ENCODE peak calls at places on chromosomes 12 and 14, in ten cellular contexts. One of them, this sample, is unnamed.

GRCh38 chr12:133203344-133204263 is 22.3 kb downstream of the ZNF268 start:
- DNase-seq in PC-9: no peak
- DNase-seq in neuronal stem cell: no peak
- DNase-seq in GM23338: peak
- DNase-seq in PC-3: no peak
- DNase-seq in H9: no peak
- DNase-seq in A549: no peak
- DNase-seq in Karpas-422: no peak
- DNase-seq in fibroblast of lung: peak
- DNase-seq in IMR-90: peak
- DNase-seq in this sample: peak

GRCh38 chr12:47649381-47649780 is 56.4 kb downstream of the RPAP3 start:
- DNase-seq in neuronal stem cell: no peak
- DNase-seq in PC-9: no peak
- DNase-seq in H9: no peak
- DNase-seq in GM23338: no peak
- DNase-seq in A549: no peak
- DNase-seq in fibroblast of lung: no peak
- DNase-seq in IMR-90: no peak
- DNase-seq in Karpas-422: no peak
- DNase-seq in PC-3: no peak
- DNase-seq in this sample: no peak

GRCh38 chr12:44063671-44064070 is 227.8 kb downstream of the TMEM117 start:
- DNase-seq in Karpas-422: no peak
- DNase-seq in A549: no peak
- DNase-seq in H9: no peak
- DNase-seq in IMR-90: no peak
- DNase-seq in fibroblast of lung: no peak
- DNase-seq in PC-3: no peak
- DNase-seq in GM23338: no peak
- DNase-seq in neuronal stem cell: no peak
- DNase-seq in PC-9: no peak
- DNase-seq in this sample: no peak

GRCh38 chr14:95575820-95576473 is 41.1 kb downstream of the GLRX5 start:
- DNase-seq in fibroblast of lung: no peak
- DNase-seq in H9: peak
- DNase-seq in Karpas-422: no peak
- DNase-seq in PC-9: no peak
- DNase-seq in A549: no peak
- DNase-seq in neuronal stem cell: no peak
- DNase-seq in GM23338: peak
- DNase-seq in PC-3: no peak
- DNase-seq in IMR-90: no peak
- DNase-seq in this sample: no peak

GRCh38 chr12:69639400-69640016 is 28.8 kb upstream of the LRRC10 start:
- DNase-seq in Karpas-422: peak
- DNase-seq in H9: peak
- DNase-seq in A549: peak
- DNase-seq in PC-3: peak
- DNase-seq in IMR-90: peak
- DNase-seq in PC-9: no peak
- DNase-seq in fibroblast of lung: peak
- DNase-seq in neuronal stem cell: peak
- DNase-seq in GM23338: peak
- DNase-seq in this sample: peak

GRCh38 chr12:114529956-114530355 is 124.0 kb upstream of the TBX5 start:
- DNase-seq in PC-3: no peak
- DNase-seq in H9: no peak
- DNase-seq in PC-9: no peak
- DNase-seq in Karpas-422: no peak
- DNase-seq in A549: no peak
- DNase-seq in IMR-90: no peak
- DNase-seq in neuronal stem cell: no peak
- DNase-seq in fibroblast of lung: no peak
- DNase-seq in GM23338: no peak
- DNase-seq in this sample: no peak

GRCh38 chr14:60760648-60761364 is 26.2 kb downstream of the MNAT1 start:
- DNase-seq in fibroblast of lung: no peak
- DNase-seq in PC-9: peak
- DNase-seq in H9: peak
- DNase-seq in PC-3: peak
- DNase-seq in neuronal stem cell: no peak
- DNase-seq in GM23338: peak
- DNase-seq in IMR-90: no peak
- DNase-seq in Karpas-422: no peak
- DNase-seq in A549: no peak
- DNase-seq in this sample: no peak

GRCh38 chr12:25469368-25469767 is 83.7 kb downstream of the LMNTD1 start:
- DNase-seq in A549: no peak
- DNase-seq in PC-3: no peak
- DNase-seq in IMR-90: peak
- DNase-seq in GM23338: no peak
- DNase-seq in Karpas-422: no peak
- DNase-seq in H9: no peak
- DNase-seq in neuronal stem cell: no peak
- DNase-seq in fibroblast of lung: peak
- DNase-seq in PC-9: no peak
- DNase-seq in this sample: no peak

GRCh38 chr12:13433768-13434167 is 237.2 kb downstream of the EMP1 start:
- DNase-seq in IMR-90: no peak
- DNase-seq in PC-9: no peak
- DNase-seq in neuronal stem cell: no peak
- DNase-seq in PC-3: no peak
- DNase-seq in Karpas-422: no peak
- DNase-seq in fibroblast of lung: no peak
- DNase-seq in GM23338: no peak
- DNase-seq in H9: no peak
- DNase-seq in A549: no peak
- DNase-seq in this sample: no peak
- H3K27ac ChIP-seq in IMR-90: no peak
- H3K27ac ChIP-seq in PC-9: no peak
- H3K27ac ChIP-seq in neuronal stem cell: no peak
- H3K27ac ChIP-seq in PC-3: no peak
- H3K27ac ChIP-seq in Karpas-422: no peak
- H3K27ac ChIP-seq in fibroblast of lung: no peak
- H3K27ac ChIP-seq in GM23338: no peak
- H3K27ac ChIP-seq in H9: no peak
- H3K27ac ChIP-seq in A549: no peak
- H3K27ac ChIP-seq in this sample: no peak

GRCh38 chr12:27828196-27828595 is 48.2 kb upstream of the MANSC4 start:
- DNase-seq in H9: no peak
- DNase-seq in GM23338: no peak
- DNase-seq in neuronal stem cell: no peak
- DNase-seq in PC-3: peak
- DNase-seq in IMR-90: peak
- DNase-seq in fibroblast of lung: peak
- DNase-seq in Karpas-422: no peak
- DNase-seq in PC-9: no peak
- DNase-seq in A549: no peak
- DNase-seq in this sample: no peak
- H3K4me2 ChIP-seq in H9: no peak
- H3K4me2 ChIP-seq in GM23338: no peak
- H3K4me2 ChIP-seq in neuronal stem cell: no peak
- H3K4me2 ChIP-seq in PC-3: no peak
- H3K4me2 ChIP-seq in IMR-90: no peak
- H3K4me2 ChIP-seq in fibroblast of lung: no peak
- H3K4me2 ChIP-seq in Karpas-422: no peak
- H3K4me2 ChIP-seq in PC-9: no peak
- H3K4me2 ChIP-seq in A549: no peak
- H3K4me2 ChIP-seq in this sample: no peak

GRCh38 chr14:102821252-102821651 is 44.0 kb downstream of the TRAF3 start:
- DNase-seq in GM23338: no peak
- DNase-seq in PC-3: no peak
- DNase-seq in fibroblast of lung: no peak
- DNase-seq in A549: no peak
- DNase-seq in IMR-90: no peak
- DNase-seq in Karpas-422: no peak
- DNase-seq in neuronal stem cell: no peak
- DNase-seq in PC-9: no peak
- DNase-seq in H9: no peak
- DNase-seq in this sample: no peak

GRCh38 chr14:102817942-102818940 is 41.0 kb downstream of the TRAF3 start:
- DNase-seq in H9: no peak
- DNase-seq in fibroblast of lung: peak
- DNase-seq in A549: no peak
- DNase-seq in neuronal stem cell: no peak
- DNase-seq in GM23338: no peak
- DNase-seq in PC-9: no peak
- DNase-seq in IMR-90: peak
- DNase-seq in PC-3: no peak
- DNase-seq in Karpas-422: no peak
- DNase-seq in this sample: no peak

GRCh38 chr14:102822311-102822863 is 45.1 kb downstream of the TRAF3 start:
- DNase-seq in PC-9: no peak
- DNase-seq in GM23338: no peak
- DNase-seq in fibroblast of lung: no peak
- DNase-seq in PC-3: peak
- DNase-seq in IMR-90: peak
- DNase-seq in Karpas-422: no peak
- DNase-seq in A549: no peak
- DNase-seq in H9: no peak
- DNase-seq in neuronal stem cell: no peak
- DNase-seq in this sample: no peak

GRCh38 chr14:102819176-102819628 is 42.0 kb downstream of the TRAF3 start:
- DNase-seq in Karpas-422: peak
- DNase-seq in H9: no peak
- DNase-seq in PC-9: no peak
- DNase-seq in fibroblast of lung: no peak
- DNase-seq in IMR-90: no peak
- DNase-seq in neuronal stem cell: no peak
- DNase-seq in A549: no peak
- DNase-seq in GM23338: no peak
- DNase-seq in PC-3: no peak
- DNase-seq in this sample: no peak

DNA sequence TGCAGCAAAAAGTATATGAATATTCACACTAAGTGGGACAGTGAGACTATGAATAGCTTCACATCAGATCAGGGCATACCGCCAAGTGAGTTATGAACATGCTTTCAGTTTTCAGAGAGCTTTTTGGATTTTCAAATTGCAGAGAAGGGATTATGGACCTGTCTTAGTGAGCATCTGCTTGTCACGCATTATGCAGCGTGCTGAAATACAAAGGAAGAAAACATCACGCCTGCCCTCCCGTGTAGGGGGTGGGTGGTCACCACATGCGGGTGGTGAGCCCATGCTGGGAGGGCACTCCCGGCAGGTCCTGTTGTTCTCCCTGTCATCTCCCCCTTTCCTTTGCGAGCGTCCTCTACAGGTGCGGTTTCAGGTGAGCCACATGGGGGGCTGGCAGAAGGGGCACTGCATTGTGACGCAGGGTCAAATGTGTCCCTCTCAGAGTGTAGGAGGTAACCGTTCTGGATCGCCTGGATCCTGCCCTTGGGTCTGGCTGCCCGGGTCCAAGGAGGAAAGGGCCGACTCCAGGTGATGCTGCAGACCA is 42.6 kb downstream of the TRAF3 start:
- DNase-seq in A549: no peak
- DNase-seq in H9: no peak
- DNase-seq in Karpas-422: no peak
- DNase-seq in GM23338: no peak
- DNase-seq in IMR-90: peak
- DNase-seq in PC-9: no peak
- DNase-seq in neuronal stem cell: no peak
- DNase-seq in fibroblast of lung: no peak
- DNase-seq in PC-3: no peak
- DNase-seq in this sample: no peak
- H3K27ac ChIP-seq in A549: no peak
- H3K27ac ChIP-seq in H9: no peak
- H3K27ac ChIP-seq in Karpas-422: peak
- H3K27ac ChIP-seq in GM23338: peak
- H3K27ac ChIP-seq in IMR-90: no peak
- H3K27ac ChIP-seq in PC-9: no peak
- H3K27ac ChIP-seq in neuronal stem cell: no peak
- H3K27ac ChIP-seq in fibroblast of lung: no peak
- H3K27ac ChIP-seq in PC-3: no peak
- H3K27ac ChIP-seq in this sample: no peak

GRCh38 chr12:108630481-108631207 is 3.0 kb downstream of the SELPLG start:
- DNase-seq in fibroblast of lung: peak
- DNase-seq in GM23338: no peak
- DNase-seq in PC-9: peak
- DNase-seq in neuronal stem cell: no peak
- DNase-seq in PC-3: peak
- DNase-seq in A549: no peak
- DNase-seq in Karpas-422: peak
- DNase-seq in IMR-90: peak
- DNase-seq in H9: no peak
- DNase-seq in this sample: peak

GRCh38 chr12:108623577-108623976 is 10.1 kb downstream of the SELPLG start:
- DNase-seq in GM23338: no peak
- DNase-seq in PC-9: no peak
- DNase-seq in neuronal stem cell: no peak
- DNase-seq in fibroblast of lung: no peak
- DNase-seq in A549: no peak
- DNase-seq in PC-3: no peak
- DNase-seq in H9: no peak
- DNase-seq in IMR-90: no peak
- DNase-seq in Karpas-422: no peak
- DNase-seq in this sample: no peak

GRCh38 chr12:108629824-108630476 is 3.7 kb downstream of the SELPLG start:
- DNase-seq in A549: no peak
- DNase-seq in H9: no peak
- DNase-seq in IMR-90: peak
- DNase-seq in PC-9: peak
- DNase-seq in PC-3: peak
- DNase-seq in fibroblast of lung: peak
- DNase-seq in Karpas-422: no peak
- DNase-seq in neuronal stem cell: no peak
- DNase-seq in GM23338: no peak
- DNase-seq in this sample: no peak

GRCh38 chr12:108629156-108629555 is 4.5 kb downstream of the SELPLG start:
- DNase-seq in fibroblast of lung: no peak
- DNase-seq in IMR-90: no peak
- DNase-seq in PC-3: no peak
- DNase-seq in A549: no peak
- DNase-seq in neuronal stem cell: no peak
- DNase-seq in GM23338: no peak
- DNase-seq in PC-9: no peak
- DNase-seq in Karpas-422: no peak
- DNase-seq in H9: no peak
- DNase-seq in this sample: no peak

DNA sequence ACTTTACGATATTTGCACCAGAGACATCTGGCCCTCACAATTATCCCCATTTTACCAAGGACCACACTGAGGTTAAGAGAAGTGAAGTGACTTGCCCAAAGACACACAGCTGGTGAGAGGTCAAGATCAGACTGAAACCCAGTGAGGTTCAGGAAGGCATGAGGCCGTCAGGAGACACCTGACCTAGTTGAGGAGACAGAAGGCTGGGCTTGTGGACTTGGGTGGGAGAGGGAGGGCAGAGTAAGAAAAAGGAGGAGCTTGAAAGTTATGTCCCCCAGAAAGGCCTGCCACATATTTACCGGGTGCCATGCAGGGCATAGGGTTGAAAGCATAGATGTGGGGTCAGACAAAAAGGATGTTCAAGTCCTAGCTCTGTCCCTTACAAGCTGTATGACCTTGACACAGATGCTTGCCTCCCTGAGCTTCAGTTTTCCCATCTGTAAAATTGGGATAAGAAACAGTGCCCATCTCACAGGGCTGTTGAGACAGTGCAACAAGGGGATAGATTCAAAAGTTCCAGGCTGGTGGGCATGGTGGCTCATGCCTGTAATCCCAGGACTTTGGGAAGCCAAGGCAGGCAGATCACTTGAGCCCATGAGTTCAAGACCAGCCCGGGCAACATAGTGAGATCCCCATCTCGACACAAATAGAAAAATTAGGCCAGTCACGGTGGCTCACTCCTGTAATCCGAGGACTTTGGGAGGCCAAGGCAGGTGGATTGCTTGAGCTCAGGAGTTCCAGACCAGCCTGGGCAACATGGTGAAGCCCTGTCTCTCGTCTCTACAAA is 6.4 kb downstream of the SELPLG start:
- DNase-seq in GM23338: no peak
- DNase-seq in H9: no peak
- DNase-seq in fibroblast of lung: no peak
- DNase-seq in IMR-90: no peak
- DNase-seq in PC-3: no peak
- DNase-seq in neuronal stem cell: no peak
- DNase-seq in A549: no peak
- DNase-seq in PC-9: no peak
- DNase-seq in Karpas-422: no peak
- DNase-seq in this sample: no peak
- H3K4me2 ChIP-seq in GM23338: no peak
- H3K4me2 ChIP-seq in H9: no peak
- H3K4me2 ChIP-seq in fibroblast of lung: no peak
- H3K4me2 ChIP-seq in IMR-90: no peak
- H3K4me2 ChIP-seq in PC-3: no peak
- H3K4me2 ChIP-seq in neuronal stem cell: no peak
- H3K4me2 ChIP-seq in A549: no peak
- H3K4me2 ChIP-seq in PC-9: peak
- H3K4me2 ChIP-seq in Karpas-422: no peak
- H3K4me2 ChIP-seq in this sample: peak

This sample was measured in OCI-LY7.